ENCODE peak calls at places on chromosome 1, in ten cellular contexts. One of them, this sample, is unnamed.

GRCh38 chr1:227797144-227797543 is 18.3 kb upstream of the PRSS38 start:
- DNase-seq in tibial artery: no peak
- DNase-seq in mesothelial cell of epicardium: no peak
- DNase-seq in thoracic aorta: no peak
- DNase-seq in fibroblast of pulmonary artery: no peak
- DNase-seq in foreskin keratinocyte: no peak
- DNase-seq in fibroblast of lung: no peak
- DNase-seq in kidney: no peak
- DNase-seq in BE2C: no peak
- DNase-seq in GM23338: no peak
- DNase-seq in this sample: no peak

GRCh38 chr1:175555266-175555665 is 188.1 kb downstream of the TNR start:
- DNase-seq in tibial artery: no peak
- DNase-seq in mesothelial cell of epicardium: no peak
- DNase-seq in thoracic aorta: no peak
- DNase-seq in fibroblast of pulmonary artery: peak
- DNase-seq in foreskin keratinocyte: peak
- DNase-seq in fibroblast of lung: no peak
- DNase-seq in kidney: no peak
- DNase-seq in BE2C: no peak
- DNase-seq in GM23338: no peak
- DNase-seq in this sample: no peak

GRCh38 chr1:99004270-99005141 is at the start of gene PLPPR5:
- DNase-seq in tibial artery: no peak
- DNase-seq in mesothelial cell of epicardium: peak
- DNase-seq in thoracic aorta: no peak
- DNase-seq in fibroblast of pulmonary artery: peak
- DNase-seq in foreskin keratinocyte: no peak
- DNase-seq in fibroblast of lung: peak
- DNase-seq in kidney: peak
- DNase-seq in BE2C: peak
- DNase-seq in GM23338: peak
- DNase-seq in this sample: peak

GRCh38 chr1:229452956-229453801 is 19.3 kb upstream of the ACTA1 start:
- DNase-seq in tibial artery: no peak
- DNase-seq in mesothelial cell of epicardium: no peak
- DNase-seq in thoracic aorta: no peak
- DNase-seq in fibroblast of pulmonary artery: peak
- DNase-seq in foreskin keratinocyte: no peak
- DNase-seq in fibroblast of lung: peak
- DNase-seq in kidney: no peak
- DNase-seq in BE2C: no peak
- DNase-seq in GM23338: peak
- DNase-seq in this sample: no peak

GRCh38 chr1:119893238-119893791 is 3.0 kb downstream of the ADAM30 start:
- DNase-seq in tibial artery: no peak
- DNase-seq in mesothelial cell of epicardium: no peak
- DNase-seq in thoracic aorta: no peak
- DNase-seq in fibroblast of pulmonary artery: no peak
- DNase-seq in foreskin keratinocyte: no peak
- DNase-seq in fibroblast of lung: no peak
- DNase-seq in kidney: no peak
- DNase-seq in BE2C: no peak
- DNase-seq in GM23338: no peak
- DNase-seq in this sample: no peak

GRCh38 chr1:207822602-207823451 is 71.0 kb downstream of the CD46 start:
- DNase-seq in tibial artery: peak
- DNase-seq in mesothelial cell of epicardium: no peak
- DNase-seq in thoracic aorta: peak
- DNase-seq in fibroblast of pulmonary artery: no peak
- DNase-seq in foreskin keratinocyte: no peak
- DNase-seq in fibroblast of lung: peak
- DNase-seq in kidney: peak
- DNase-seq in BE2C: peak
- DNase-seq in GM23338: peak
- DNase-seq in this sample: peak

GRCh38 chr1:1359668-1360468 is 1.5 kb upstream of the MXRA8 start:
- DNase-seq in tibial artery: no peak
- DNase-seq in mesothelial cell of epicardium: no peak
- DNase-seq in thoracic aorta: no peak
- DNase-seq in fibroblast of pulmonary artery: no peak
- DNase-seq in foreskin keratinocyte: no peak
- DNase-seq in fibroblast of lung: peak
- DNase-seq in kidney: peak
- DNase-seq in BE2C: peak
- DNase-seq in GM23338: no peak
- DNase-seq in this sample: no peak

GRCh38 chr1:228998179-228998578 is 262.9 kb downstream of the RHOU start:
- DNase-seq in tibial artery: peak
- DNase-seq in mesothelial cell of epicardium: no peak
- DNase-seq in thoracic aorta: no peak
- DNase-seq in fibroblast of pulmonary artery: no peak
- DNase-seq in foreskin keratinocyte: no peak
- DNase-seq in fibroblast of lung: no peak
- DNase-seq in kidney: no peak
- DNase-seq in BE2C: no peak
- DNase-seq in GM23338: no peak
- DNase-seq in this sample: no peak

GRCh38 chr1:156543066-156543465 is 29.3 kb downstream of the IQGAP3 start:
- DNase-seq in tibial artery: peak
- DNase-seq in mesothelial cell of epicardium: no peak
- DNase-seq in thoracic aorta: no peak
- DNase-seq in fibroblast of pulmonary artery: peak
- DNase-seq in foreskin keratinocyte: no peak
- DNase-seq in fibroblast of lung: no peak
- DNase-seq in kidney: no peak
- DNase-seq in BE2C: no peak
- DNase-seq in GM23338: no peak
- DNase-seq in this sample: no peak

GRCh38 chr1:156767879-156768608 is 709 bp downstream of the PRCC start:
- DNase-seq in tibial artery: peak
- DNase-seq in mesothelial cell of epicardium: peak
- DNase-seq in thoracic aorta: no peak
- DNase-seq in fibroblast of pulmonary artery: no peak
- DNase-seq in foreskin keratinocyte: peak
- DNase-seq in fibroblast of lung: no peak
- DNase-seq in kidney: peak
- DNase-seq in BE2C: peak
- DNase-seq in GM23338: peak
- DNase-seq in this sample: peak

GRCh38 chr1:171966426-171967220 is 125.3 kb downstream of the DNM3 start:
- DNase-seq in tibial artery: no peak
- DNase-seq in mesothelial cell of epicardium: no peak
- DNase-seq in thoracic aorta: no peak
- DNase-seq in fibroblast of pulmonary artery: no peak
- DNase-seq in foreskin keratinocyte: peak
- DNase-seq in fibroblast of lung: no peak
- DNase-seq in kidney: no peak
- DNase-seq in BE2C: no peak
- DNase-seq in GM23338: peak
- DNase-seq in this sample: no peak

GRCh38 chr1:237000191-237000590 is 4.0 kb downstream of the MT1HL1 start:
- DNase-seq in tibial artery: no peak
- DNase-seq in mesothelial cell of epicardium: no peak
- DNase-seq in thoracic aorta: no peak
- DNase-seq in fibroblast of pulmonary artery: no peak
- DNase-seq in foreskin keratinocyte: no peak
- DNase-seq in fibroblast of lung: no peak
- DNase-seq in kidney: no peak
- DNase-seq in BE2C: no peak
- DNase-seq in GM23338: no peak
- DNase-seq in this sample: no peak
- TF ChIP-seq CTCF in tibial artery: no peak
- TF ChIP-seq CTCF in mesothelial cell of epicardium: no peak
- TF ChIP-seq CTCF in thoracic aorta: no peak
- TF ChIP-seq CTCF in fibroblast of pulmonary artery: no peak
- TF ChIP-seq CTCF in foreskin keratinocyte: no peak
- TF ChIP-seq CTCF in fibroblast of lung: no peak
- TF ChIP-seq CTCF in kidney: no peak
- TF ChIP-seq CTCF in BE2C: no peak
- TF ChIP-seq CTCF in GM23338: no peak
- TF ChIP-seq CTCF in this sample: no peak

GRCh38 chr1:31937300-31938183 is 626 bp downstream of the PTP4A2 start:
- DNase-seq in tibial artery: peak
- DNase-seq in mesothelial cell of epicardium: peak
- DNase-seq in thoracic aorta: peak
- DNase-seq in fibroblast of pulmonary artery: peak
- DNase-seq in foreskin keratinocyte: no peak
- DNase-seq in fibroblast of lung: peak
- DNase-seq in kidney: peak
- DNase-seq in BE2C: peak
- DNase-seq in GM23338: peak
- DNase-seq in this sample: peak

GRCh38 chr1:31936278-31936965 is 1.7 kb downstream of the PTP4A2 start:
- DNase-seq in tibial artery: no peak
- DNase-seq in mesothelial cell of epicardium: no peak
- DNase-seq in thoracic aorta: no peak
- DNase-seq in fibroblast of pulmonary artery: no peak
- DNase-seq in foreskin keratinocyte: no peak
- DNase-seq in fibroblast of lung: peak
- DNase-seq in kidney: no peak
- DNase-seq in BE2C: no peak
- DNase-seq in GM23338: no peak
- DNase-seq in this sample: peak

GRCh38 chr1:31936966-31937299 is 1.2 kb downstream of the PTP4A2 start:
- DNase-seq in tibial artery: no peak
- DNase-seq in mesothelial cell of epicardium: no peak
- DNase-seq in thoracic aorta: no peak
- DNase-seq in fibroblast of pulmonary artery: no peak
- DNase-seq in foreskin keratinocyte: no peak
- DNase-seq in fibroblast of lung: no peak
- DNase-seq in kidney: no peak
- DNase-seq in BE2C: no peak
- DNase-seq in GM23338: no peak
- DNase-seq in this sample: no peak

GRCh38 chr1:31939484-31940329 is 1.5 kb upstream of the PTP4A2 start:
- DNase-seq in tibial artery: no peak
- DNase-seq in mesothelial cell of epicardium: no peak
- DNase-seq in thoracic aorta: no peak
- DNase-seq in fibroblast of pulmonary artery: peak
- DNase-seq in foreskin keratinocyte: peak
- DNase-seq in fibroblast of lung: peak
- DNase-seq in kidney: peak
- DNase-seq in BE2C: peak
- DNase-seq in GM23338: peak
- DNase-seq in this sample: peak

GRCh38 chr1:31938184-31938975 is at the start of gene PTP4A2:
- DNase-seq in tibial artery: peak
- DNase-seq in mesothelial cell of epicardium: peak
- DNase-seq in thoracic aorta: peak
- DNase-seq in fibroblast of pulmonary artery: peak
- DNase-seq in foreskin keratinocyte: peak
- DNase-seq in fibroblast of lung: peak
- DNase-seq in kidney: peak
- DNase-seq in BE2C: peak
- DNase-seq in GM23338: peak
- DNase-seq in this sample: peak
- TF ChIP-seq CTCF in tibial artery: no peak
- TF ChIP-seq CTCF in mesothelial cell of epicardium: peak
- TF ChIP-seq CTCF in thoracic aorta: no peak
- TF ChIP-seq CTCF in fibroblast of pulmonary artery: peak
- TF ChIP-seq CTCF in foreskin keratinocyte: peak
- TF ChIP-seq CTCF in fibroblast of lung: peak
- TF ChIP-seq CTCF in kidney: peak
- TF ChIP-seq CTCF in BE2C: no peak
- TF ChIP-seq CTCF in GM23338: no peak
- TF ChIP-seq CTCF in this sample: no peak

GRCh38 chr1:44002165-44002564 is 10.8 kb downstream of the CCDC24 start:
- DNase-seq in tibial artery: no peak
- DNase-seq in mesothelial cell of epicardium: no peak
- DNase-seq in thoracic aorta: no peak
- DNase-seq in fibroblast of pulmonary artery: no peak
- DNase-seq in foreskin keratinocyte: no peak
- DNase-seq in fibroblast of lung: no peak
- DNase-seq in kidney: no peak
- DNase-seq in BE2C: no peak
- DNase-seq in GM23338: no peak
- DNase-seq in this sample: no peak

GRCh38 chr1:44000266-44000665 is 8.9 kb downstream of the CCDC24 start:
- DNase-seq in tibial artery: no peak
- DNase-seq in mesothelial cell of epicardium: no peak
- DNase-seq in thoracic aorta: no peak
- DNase-seq in fibroblast of pulmonary artery: no peak
- DNase-seq in foreskin keratinocyte: no peak
- DNase-seq in fibroblast of lung: no peak
- DNase-seq in kidney: no peak
- DNase-seq in BE2C: no peak
- DNase-seq in GM23338: no peak
- DNase-seq in this sample: no peak

GRCh38 chr1:43999455-43999854 is 8.1 kb downstream of the CCDC24 start:
- DNase-seq in tibial artery: no peak
- DNase-seq in mesothelial cell of epicardium: no peak
- DNase-seq in thoracic aorta: no peak
- DNase-seq in fibroblast of pulmonary artery: no peak
- DNase-seq in foreskin keratinocyte: no peak
- DNase-seq in fibroblast of lung: no peak
- DNase-seq in kidney: no peak
- DNase-seq in BE2C: no peak
- DNase-seq in GM23338: no peak
- DNase-seq in this sample: no peak

GRCh38 chr1:43997979-43998378 is 6.6 kb downstream of the CCDC24 start:
- DNase-seq in tibial artery: no peak
- DNase-seq in mesothelial cell of epicardium: no peak
- DNase-seq in thoracic aorta: no peak
- DNase-seq in fibroblast of pulmonary artery: no peak
- DNase-seq in foreskin keratinocyte: no peak
- DNase-seq in fibroblast of lung: no peak
- DNase-seq in kidney: no peak
- DNase-seq in BE2C: no peak
- DNase-seq in GM23338: no peak
- DNase-seq in this sample: no peak

DNA sequence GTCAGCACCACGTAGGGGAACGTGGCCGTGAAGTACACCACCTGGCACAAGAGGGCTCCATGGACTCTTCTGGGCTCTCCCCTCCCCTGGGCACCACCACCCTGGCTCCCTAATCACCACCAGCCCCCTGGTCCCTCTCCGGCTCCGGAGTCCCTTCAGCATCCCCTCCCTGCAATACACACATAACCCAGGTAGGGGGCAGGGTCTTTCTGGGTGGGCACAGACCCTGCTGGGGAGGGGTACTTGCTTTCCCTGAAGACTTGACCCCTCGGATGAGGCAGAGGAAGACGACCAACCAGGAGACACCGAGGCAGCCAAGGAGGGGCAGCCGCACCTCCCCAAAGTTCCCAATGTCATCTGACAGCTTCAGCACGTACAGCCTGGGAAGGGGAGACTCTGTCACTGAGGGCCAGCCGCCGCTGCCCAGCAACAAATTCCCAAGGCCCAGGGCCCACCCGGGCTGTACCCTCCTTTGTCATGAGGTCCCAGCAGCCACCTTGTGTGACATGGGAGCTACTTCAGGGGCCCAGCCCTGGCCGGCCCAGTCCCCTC is 11.3 kb downstream of the CCDC24 start:
- DNase-seq in tibial artery: no peak
- DNase-seq in mesothelial cell of epicardium: no peak
- DNase-seq in thoracic aorta: no peak
- DNase-seq in fibroblast of pulmonary artery: no peak
- DNase-seq in foreskin keratinocyte: no peak
- DNase-seq in fibroblast of lung: no peak
- DNase-seq in kidney: no peak
- DNase-seq in BE2C: no peak
- DNase-seq in GM23338: peak
- DNase-seq in this sample: no peak
- TF ChIP-seq CTCF in tibial artery: no peak
- TF ChIP-seq CTCF in mesothelial cell of epicardium: peak
- TF ChIP-seq CTCF in thoracic aorta: peak
- TF ChIP-seq CTCF in fibroblast of pulmonary artery: peak
- TF ChIP-seq CTCF in foreskin keratinocyte: no peak
- TF ChIP-seq CTCF in fibroblast of lung: peak
- TF ChIP-seq CTCF in kidney: no peak
- TF ChIP-seq CTCF in BE2C: peak
- TF ChIP-seq CTCF in GM23338: peak
- TF ChIP-seq CTCF in this sample: no peak

GRCh38 chr1:239386453-239387303 is at the start of gene CHRM3:
- DNase-seq in tibial artery: peak
- DNase-seq in mesothelial cell of epicardium: peak
- DNase-seq in thoracic aorta: no peak
- DNase-seq in fibroblast of pulmonary artery: no peak
- DNase-seq in foreskin keratinocyte: peak
- DNase-seq in fibroblast of lung: no peak
- DNase-seq in kidney: peak
- DNase-seq in BE2C: peak
- DNase-seq in GM23338: peak
- DNase-seq in this sample: no peak
- TF ChIP-seq CTCF in tibial artery: no peak
- TF ChIP-seq CTCF in mesothelial cell of epicardium: no peak
- TF ChIP-seq CTCF in thoracic aorta: no peak
- TF ChIP-seq CTCF in fibroblast of pulmonary artery: no peak
- TF ChIP-seq CTCF in foreskin keratinocyte: peak
- TF ChIP-seq CTCF in fibroblast of lung: no peak
- TF ChIP-seq CTCF in kidney: peak
- TF ChIP-seq CTCF in BE2C: peak
- TF ChIP-seq CTCF in GM23338: peak
- TF ChIP-seq CTCF in this sample: no peak

This sample was measured in lower leg skin.